ENCODE peak calls at places on chromosomes 13 and 19, in four cellular contexts. E, C, Z and L are unnamed samples.
A peak's percentile ranks its signal among the peaks of the same experiment; 100 is the strongest.

GRCh38 chr13:50094615-50095293 is 79.5 kb downstream of the KCNRG start:
- DNase-seq in E (no peak), C (no peak), Z (no peak), L (no peak)

GRCh38 chr13:107554355-107554905 is 660.9 kb downstream of the LIG4 start:
- DNase-seq in E (no peak), C (no peak), Z (no peak), L (no peak)

GRCh38 chr13:81395368-81395767 is 1054.4 kb upstream of the SPRY2 start:
- DNase-seq in E (no peak), C (peak; percentile 79), Z (no peak), L (no peak)

GRCh38 chr13:101242720-101243119 is 173.6 kb downstream of the NALCN start:
- DNase-seq in E (no peak), C (no peak), Z (no peak), L (no peak)

GRCh38 chr13:103406967-103407366 is 340.8 kb upstream of the SLC10A2 start:
- DNase-seq in E (no peak), C (no peak), Z (no peak), L (no peak)

GRCh38 chr13:73367886-73368285 is 309.1 kb downstream of the KLF5 start:
- DNase-seq in E (no peak), C (no peak), Z (no peak), L (no peak)

GRCh38 chr13:31048521-31048920 is 113.2 kb downstream of the HSPH1 start:
- DNase-seq in E (no peak), C (peak; percentile 64), Z (no peak), L (no peak)

GRCh38 chr13:114020750-114021463 is 47.0 kb upstream of the C13orf46 start:
- DNase-seq in E (no peak), C (no peak), Z (no peak), L (no peak)

GRCh38 chr19:4557186-4557970 is 2.1 kb downstream of the SEMA6B start:
- DNase-seq in E (no peak), C (peak; percentile 48), Z (no peak), L (no peak)

GRCh38 chr13:72586519-72586918 is 140.9 kb downstream of the MZT1 start:
- DNase-seq in E (no peak), C (no peak), Z (no peak), L (no peak)

GRCh38 chr19:11457115-11457514 is 21.7 kb downstream of the PRKCSH start:
- DNase-seq in E (no peak), C (no peak), Z (no peak), L (no peak)

GRCh38 chr19:16374436-16374835 is 49.8 kb downstream of the KLF2 start:
- DNase-seq in E (no peak), C (no peak), Z (no peak), L (no peak)

GRCh38 chr19:51001495-51001894 is at the start of gene KLK8:
- DNase-seq in E (no peak), C (peak; percentile 34), Z (no peak), L (no peak)

GRCh38 chr19:33673258-33673875 is 51.6 kb downstream of the CHST8 start:
- DNase-seq in E (peak; percentile 11), C (no peak), Z (no peak), L (no peak)

GRCh38 chr19:32570081-32570785 is 10.8 kb upstream of the PDCD5 start:
- DNase-seq in E (peak; percentile 48), C (peak; percentile 85), Z (peak; percentile 69), L (peak; percentile 52)

GRCh38 chr19:41353466-41354342 is at the start of gene TGFB1:
- DNase-seq in E (peak; percentile 85), C (peak; percentile 86), Z (peak; percentile 96), L (no peak)

GRCh38 chr19:36421749-36422481 is 3.5 kb upstream of the ZFP82 start:
- DNase-seq in E (no peak), C (peak; percentile 23), Z (no peak), L (no peak)

GRCh38 chr13:113588394-113589111 is 4.0 kb downstream of the TFDP1 start:
- DNase-seq in E (peak; percentile 4), C (no peak), Z (no peak), L (no peak)

DNA sequence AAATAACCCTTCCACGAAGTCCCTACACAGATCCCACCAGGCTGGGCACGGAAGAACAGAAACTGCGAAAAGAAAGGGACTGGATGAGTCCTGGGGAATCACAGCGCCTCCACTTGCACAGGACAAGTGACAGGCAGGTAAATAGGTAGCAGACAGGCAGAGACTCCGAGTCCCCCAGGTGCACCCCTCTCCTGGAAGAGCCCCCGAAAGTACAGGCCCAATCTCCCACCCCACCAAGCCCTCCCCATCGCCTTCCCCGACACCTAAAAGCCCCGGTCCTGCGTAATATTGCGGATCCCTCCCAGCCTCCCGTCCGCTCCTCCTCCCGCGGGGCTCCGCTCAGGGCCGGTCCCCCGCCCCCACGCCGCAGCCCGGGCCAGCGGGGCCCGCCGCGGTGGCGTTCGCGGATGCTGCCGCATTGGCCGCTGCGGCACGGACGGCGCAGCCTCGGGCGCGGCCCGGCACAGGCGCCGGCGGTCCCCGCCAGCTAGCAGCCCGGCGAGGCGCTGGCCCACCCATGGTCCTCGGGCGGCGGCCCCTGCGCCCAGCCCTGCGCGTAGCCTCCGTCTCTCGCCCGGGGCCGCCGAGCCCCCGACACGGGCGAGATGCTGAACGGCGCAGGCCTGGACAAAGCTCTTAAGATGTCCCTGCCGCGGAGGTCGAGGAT is at the start of gene ATP8A2:
- DNase-seq in E (no peak), C (peak; percentile 58), Z (no peak), L (no peak)
- H3K27me3 ChIP-seq in E (peaks cover 80% of the 10 kb centered on the region), C (peaks cover 47% of the 10 kb centered on the region), Z (peaks cover 64% of the 10 kb centered on the region), L (no peaks in the 10 kb centered on the region)

GRCh38 chr13:110913911-110914292 is 967 bp downstream of the ANKRD10 start:
- DNase-seq in E (no peak), C (peak; percentile 51), Z (no peak), L (no peak)
- TF ChIP-seq POLR2AphosphoS5 in E (no peak), C (no peak), Z (no peak), L (no peak)

DNA sequence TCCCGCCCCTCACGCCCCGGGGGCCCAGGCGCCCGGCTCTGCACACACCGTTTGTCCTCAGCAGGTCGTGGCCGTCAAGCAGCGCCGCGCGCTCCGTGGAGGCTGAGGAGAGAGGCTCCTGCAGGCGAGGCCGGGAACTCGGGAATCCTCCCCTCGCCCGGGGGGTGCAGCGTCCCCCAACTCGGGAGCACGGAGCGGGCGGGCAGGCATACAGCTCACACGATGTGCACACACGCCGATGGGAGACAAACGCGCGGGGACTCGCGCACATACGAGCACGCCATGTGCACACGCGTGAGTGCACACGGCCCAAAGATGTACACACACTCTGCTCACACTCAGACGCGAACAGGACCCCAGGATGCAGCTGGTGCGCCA is 703 bp downstream of the CLEC4G start:
- DNase-seq in E (no peak), C (no peak), Z (no peak), L (no peak)
- H3K27me3 ChIP-seq in E (peaks cover 84% of the 10 kb centered on the region), C (peaks cover 56% of the 10 kb centered on the region), Z (peaks cover 56% of the 10 kb centered on the region), L (no peaks in the 10 kb centered on the region)

DNA sequence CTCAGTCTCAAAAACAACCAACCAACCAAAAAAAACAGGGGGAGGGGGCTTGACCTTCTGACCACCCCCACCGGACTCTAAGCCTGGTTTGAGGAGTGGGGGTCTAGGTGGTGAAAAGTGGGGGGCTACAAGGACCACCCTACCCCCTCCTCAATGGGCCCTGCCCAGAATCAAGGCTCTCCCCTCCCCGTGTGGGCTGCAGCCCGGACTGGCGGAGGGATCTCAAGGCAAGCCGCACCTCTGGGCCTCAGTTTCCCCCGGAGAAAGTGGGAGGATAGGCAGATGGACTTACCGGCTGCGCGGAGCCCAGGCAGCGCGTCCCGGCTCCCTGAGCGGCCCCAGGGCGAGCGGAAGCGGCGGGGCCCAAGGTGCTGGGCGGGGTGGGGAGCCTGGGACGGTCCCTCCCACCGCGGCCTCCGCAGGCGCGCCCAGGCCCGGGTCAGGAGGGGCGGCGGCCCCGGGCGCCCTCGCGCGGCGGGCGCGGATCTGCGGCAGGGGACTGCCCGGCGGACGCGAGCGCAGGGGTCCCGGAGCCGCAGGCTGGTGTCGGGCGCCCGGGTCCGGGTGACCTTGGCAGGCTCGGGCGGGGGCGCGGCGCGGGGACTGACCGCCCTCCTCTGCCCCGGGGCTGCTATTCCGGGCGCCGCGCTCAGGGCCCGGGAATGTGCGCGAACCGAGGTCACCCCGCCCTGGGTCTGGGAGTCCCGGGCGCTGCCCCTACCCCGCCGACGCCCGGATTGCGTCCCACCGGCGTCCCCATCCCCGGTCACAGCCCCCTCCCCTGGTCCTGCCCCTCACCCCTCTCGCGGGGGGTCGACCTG is at the start of gene ADAMTSL5:
- DNase-seq in E (peak; percentile 60), C (peak; percentile 69), Z (no peak), L (no peak)
- TF ChIP-seq POLR2AphosphoS5 in E (peak; percentile 10), C (no peak), Z (no peak), L (peak; percentile 40)